ENCODE peak calls at places on chromosome 1, in ten cellular contexts. B, Y, R, J, E, W, U, X, M and A are unnamed samples.

GRCh38 chr1:166538646-166539045 is 300.6 kb upstream of the POGK start:
- DNase-seq in B (no peak), Y (no peak), R (no peak), J (no peak), E (no peak), W (no peak), U (no peak), X (no peak), M (no peak), A (no peak)

GRCh38 chr1:115373305-115373704 is 35.3 kb upstream of the NGF start:
- DNase-seq in B (no peak), Y (no peak), R (no peak), J (peak; percentile 34), E (no peak), W (no peak), U (no peak), X (peak; percentile 60), M (no peak), A (no peak)

GRCh38 chr1:25896266-25896665 is 10.0 kb downstream of the STMN1 start:
- DNase-seq in B (no peak), Y (no peak), R (no peak), J (no peak), E (no peak), W (no peak), U (no peak), X (peak; percentile 40), M (no peak), A (no peak)

GRCh38 chr1:28553229-28553930 is 495 bp downstream of the TRNAU1AP start:
- DNase-seq in B (peak; percentile 75), Y (peak; percentile 45), R (peak; percentile 26), J (no peak), E (peak; percentile 66), W (peak; percentile 30), U (peak; percentile 49), X (peak; percentile 58), M (peak; percentile 39), A (peak; percentile 49)

GRCh38 chr1:171769171-171769570 is 12.3 kb upstream of the METTL13 start:
- DNase-seq in B (no peak), Y (no peak), R (no peak), J (no peak), E (no peak), W (no peak), U (no peak), X (no peak), M (no peak), A (no peak)

GRCh38 chr1:5850503-5850902 is 141.7 kb downstream of the NPHP4 start:
- DNase-seq in B (no peak), Y (no peak), R (no peak), J (no peak), E (no peak), W (no peak), U (no peak), X (no peak), M (no peak), A (no peak)

GRCh38 chr1:8422439-8423133 is 104.7 kb downstream of the SLC45A1 start:
- DNase-seq in B (no peak), Y (peak; percentile 43), R (no peak), J (no peak), E (peak; percentile 58), W (no peak), U (no peak), X (peak; percentile 20), M (no peak), A (peak; percentile 31)

GRCh38 chr1:29805122-29805895 is 569.0 kb downstream of the PTPRU start:
- DNase-seq in B (no peak), Y (peak; percentile 23), R (no peak), J (no peak), E (no peak), W (peak; percentile 9), U (peak; percentile 7), X (no peak), M (no peak), A (peak; percentile 56)

GRCh38 chr1:170367615-170368014 is 164.4 kb upstream of the GORAB start:
- DNase-seq in B (no peak), Y (no peak), R (no peak), J (no peak), E (no peak), W (no peak), U (no peak), X (no peak), M (no peak), A (no peak)

GRCh38 chr1:110457206-110457605 is 6.3 kb downstream of the PROK1 start:
- DNase-seq in B (no peak), Y (no peak), R (no peak), J (no peak), E (peak; percentile 26), W (no peak), U (no peak), X (no peak), M (no peak), A (no peak)

GRCh38 chr1:218945050-218945449 is 228.6 kb upstream of the LYPLAL1 start:
- DNase-seq in B (no peak), Y (no peak), R (no peak), J (no peak), E (no peak), W (no peak), U (no peak), X (peak; percentile 93), M (no peak), A (no peak)

GRCh38 chr1:192763756-192764155 is 45.1 kb upstream of the RGS2 start:
- DNase-seq in B (no peak), Y (no peak), R (no peak), J (peak; percentile 73), E (no peak), W (no peak), U (no peak), X (peak; percentile 3), M (no peak), A (no peak)

GRCh38 chr1:58785424-58786058 is 1.7 kb upstream of the JUN start:
- DNase-seq in B (peak; percentile 86), Y (peak; percentile 70), R (peak; percentile 63), J (no peak), E (peak; percentile 57), W (peak; percentile 82), U (peak; percentile 61), X (peak; percentile 80), M (peak; percentile 58), A (peak; percentile 87)

GRCh38 chr1:34188418-34188817 is 11.7 kb downstream of the C1orf94 start:
- DNase-seq in B (no peak), Y (no peak), R (no peak), J (no peak), E (no peak), W (no peak), U (no peak), X (no peak), M (no peak), A (no peak)

DNA sequence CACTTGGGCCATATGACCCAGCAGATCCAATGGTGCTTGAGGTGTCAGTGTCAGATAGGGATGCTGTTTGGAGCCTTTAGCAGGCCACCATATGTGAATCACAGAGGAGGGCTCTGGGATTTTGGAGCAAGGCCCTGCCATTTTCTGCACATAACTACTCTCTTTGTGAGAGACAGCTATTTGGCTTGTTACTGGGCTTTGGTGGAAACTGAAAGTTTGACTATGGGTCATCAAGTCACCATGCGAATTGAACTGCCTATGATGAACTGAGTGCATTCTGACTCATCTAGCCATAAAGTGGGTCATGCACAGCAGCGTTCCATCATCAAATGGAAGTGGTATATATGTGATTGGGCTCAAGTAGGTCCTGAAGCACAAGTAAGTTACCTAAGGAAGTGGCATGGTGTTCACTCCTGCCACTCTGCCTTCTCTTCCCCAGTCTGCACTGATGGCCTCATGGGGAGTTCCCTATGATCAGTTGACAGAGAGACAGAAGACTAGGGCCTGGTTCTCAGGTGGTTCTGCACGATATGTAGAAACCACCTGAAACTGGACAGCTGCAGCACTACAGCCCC is 447.3 kb downstream of the AGBL4 start:
- DNase-seq in B (no peak), Y (no peak), R (no peak), J (no peak), E (no peak), W (no peak), U (no peak), X (peak; percentile 29), M (no peak), A (no peak)
- H3K9me3 ChIP-seq in B (peaks cover 12% of the 10 kb centered on the region), Y (no peaks in the 10 kb centered on the region), R (peaks cover 63% of the 10 kb centered on the region), J (peaks cover 8% of the 10 kb centered on the region), E (no peaks in the 10 kb centered on the region), W (peaks cover 25% of the 10 kb centered on the region), U (no peaks in the 10 kb centered on the region), X (peaks cover 6% of the 10 kb centered on the region), M (peaks cover 5% of the 10 kb centered on the region), A (no peaks in the 10 kb centered on the region)

DNA sequence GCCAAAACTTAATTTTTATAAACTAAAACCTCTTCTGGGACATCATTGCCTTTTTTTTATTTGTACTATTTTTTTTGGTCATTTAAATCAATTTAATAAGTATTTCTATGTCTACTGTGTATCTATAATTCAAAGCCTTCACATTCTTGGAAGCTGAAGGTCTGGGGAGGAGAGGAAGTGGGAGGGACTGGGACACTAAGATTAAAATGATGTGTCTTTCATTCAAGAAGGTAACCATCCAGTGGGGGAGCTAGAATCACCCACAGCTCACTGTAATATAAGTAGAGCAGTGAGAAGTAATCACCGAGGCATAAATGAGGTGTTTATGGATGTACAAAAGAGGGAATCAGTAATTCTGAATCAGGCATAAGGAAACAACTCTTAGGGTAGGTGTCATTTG is 52.9 kb downstream of the PTGER3 start:
- DNase-seq in B (no peak), Y (no peak), R (no peak), J (no peak), E (no peak), W (no peak), U (no peak), X (no peak), M (no peak), A (no peak)
- TF ChIP-seq CTCF in B (no peak), Y (no peak), R (no peak), J (no peak), E (no peak), W (no peak), U (no peak), X (no peak), M (no peak), A (no peak)

GRCh38 chr1:227718932-227719331 is 16.2 kb downstream of the JMJD4 start:
- DNase-seq in B (no peak), Y (no peak), R (no peak), J (no peak), E (no peak), W (no peak), U (no peak), X (no peak), M (no peak), A (no peak)
- H3K9me3 ChIP-seq in B (peaks cover 31% of the 10 kb centered on the region), Y (no peaks in the 10 kb centered on the region), R (peaks cover 93% of the 10 kb centered on the region), J (peaks cover 25% of the 10 kb centered on the region), E (peaks cover 30% of the 10 kb centered on the region), W (peaks cover 54% of the 10 kb centered on the region), U (no peaks in the 10 kb centered on the region), X (peaks cover 36% of the 10 kb centered on the region), M (no peaks in the 10 kb centered on the region), A (no peaks in the 10 kb centered on the region)

DNA sequence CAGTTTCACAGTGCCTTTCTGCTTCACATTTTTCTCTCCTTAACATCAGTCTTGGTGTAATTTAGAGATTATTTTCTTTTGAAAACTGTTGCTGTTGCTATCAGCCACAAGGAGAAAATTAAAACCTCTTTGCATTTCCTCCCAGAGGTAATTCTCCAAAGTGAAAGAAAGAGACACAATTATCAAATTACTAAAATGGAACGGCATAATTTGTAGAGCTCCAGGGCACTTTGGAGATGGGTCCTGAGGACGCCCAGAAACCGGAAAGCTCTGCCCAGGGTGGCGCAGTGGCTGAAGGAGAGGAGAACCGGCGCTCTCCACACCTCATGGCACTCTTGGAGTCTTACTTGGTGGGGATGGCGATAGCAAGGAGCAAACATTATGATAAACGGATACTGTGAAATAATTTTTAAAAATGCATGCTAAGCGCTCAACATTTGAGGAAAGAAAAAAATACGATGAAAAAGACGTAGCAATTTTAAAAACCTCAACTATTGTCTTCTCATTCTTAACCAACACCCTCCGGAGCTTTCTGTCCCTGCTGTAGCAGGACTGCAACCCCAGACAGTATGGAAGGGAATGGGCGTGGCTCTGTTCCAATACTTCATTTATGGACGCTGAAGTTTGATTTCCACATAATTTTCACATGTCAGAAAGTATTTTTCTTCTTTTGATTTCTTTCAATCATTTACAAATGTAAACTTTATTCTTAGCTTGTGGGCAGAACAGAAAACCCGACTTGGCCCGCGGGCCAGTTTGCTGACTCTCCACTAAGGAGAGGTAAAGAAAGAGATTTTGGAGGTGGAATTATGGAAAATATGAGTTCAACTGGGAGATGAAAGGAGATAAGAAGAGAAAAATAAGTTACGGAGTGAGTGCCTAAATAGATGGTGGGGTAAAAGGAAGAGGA is 1.1 kb downstream of the S100A11 start:
- DNase-seq in B (no peak), Y (no peak), R (no peak), J (no peak), E (no peak), W (no peak), U (peak; percentile 63), X (peak; percentile 60), M (no peak), A (peak; percentile 26)
- TF ChIP-seq CTCF in B (no peak), Y (no peak), R (no peak), J (no peak), E (no peak), W (no peak), U (no peak), X (no peak), M (no peak), A (no peak)